ENCODE peak calls at places on chromosomes 7 and 10, in ten cellular contexts. Y is T-helper 1 cell; L is activated CD4-positive, alpha-beta T cell treated with anti-CD3 and anti-CD28 coated beads, Interleukin-2, amount 50 U/mL, for 1 hour; J is T-helper 9 cell; Q is stimulated activated CD4-positive, alpha-beta T cell treated with anti-CD3 and anti-CD28 coated beads, Interleukin-15, amount 100 ng/mL, for 1 hour; B is upper lobe of left lung; X is cardiac septum; E is activated T-cell treated with anti-CD3 and anti-CD28 coated beads, Interleukin-2, amount 50 U/mL, for 72 hours; F is NCI-H2107; W is upper lobe of right lung. T is an unnamed sample.

GRCh38 chr7:96330193-96330592 is 8.3 kb upstream of the SLC25A13 start:
- DNase-seq in Y (no peak), L (no peak), J (no peak), Q (no peak), B (no peak), X (no peak), E (no peak), F (no peak), W (no peak), T (no peak)

GRCh38 chr7:157152391-157152937 is 13.7 kb downstream of the UBE3C start:
- DNase-seq in Y (no peak), L (no peak), J (no peak), Q (no peak), B (no peak), X (no peak), E (no peak), F (no peak), W (no peak), T (no peak)

GRCh38 chr7:120920588-120920987 is 30.0 kb upstream of the ING3 start:
- DNase-seq in Y (no peak), L (no peak), J (no peak), Q (no peak), B (no peak), X (no peak), E (no peak), F (no peak), W (no peak), T (no peak)

GRCh38 chr10:21528452-21529235 is 3.2 kb upstream of the SKIDA1 start:
- DNase-seq in Y (no peak), L (no peak), J (no peak), Q (no peak), B (no peak), X (no peak), E (no peak), F (no peak), W (no peak), T (no peak)

GRCh38 chr7:124457841-124458240 is 307.8 kb downstream of the GPR37 start:
- DNase-seq in Y (no peak), L (no peak), J (no peak), Q (no peak), B (no peak), X (no peak), E (no peak), F (no peak), W (no peak), T (no peak)

GRCh38 chr7:36723951-36724664 is at the start of gene AOAH:
- DNase-seq in Y (peak), L (peak), J (peak), Q (peak), B (peak), X (peak), E (peak), F (no peak), W (peak), T (no peak)

GRCh38 chr7:19482628-19483027 is 226.2 kb downstream of the POLR1F start:
- DNase-seq in Y (no peak), L (no peak), J (no peak), Q (no peak), B (no peak), X (no peak), E (no peak), F (no peak), W (no peak), T (no peak)

GRCh38 chr7:55438085-55438764 is 73.1 kb downstream of the LANCL2 start:
- DNase-seq in Y (no peak), L (no peak), J (no peak), Q (no peak), B (peak), X (no peak), E (no peak), F (peak), W (peak), T (no peak)

T was measured in ovary.